ENCODE peak calls at places on chromosomes 2 and 18, in four cellular contexts. T is M059J, Q is GM20000, C is MCF 10A. P is an unnamed sample.

GRCh38 chr18:51417643-51418483 is 220.4 kb upstream of the MEX3C start:
- DNase-seq in T (no peak), Q (no peak), C (no peak), P (no peak)

GRCh38 chr2:80068068-80068467 is 236.5 kb downstream of the LRRTM1 start:
- DNase-seq in T (no peak), Q (no peak), C (no peak), P (no peak)

GRCh38 chr2:8851811-8852560 is 14.6 kb upstream of the KIDINS220 start:
- DNase-seq in T (no peak), Q (no peak), C (peak; percentile 9), P (peak; percentile 20)

GRCh38 chr2:3282056-3282998 is 95.3 kb downstream of the EIPR1 start:
- DNase-seq in T (peak; percentile 95), Q (no peak), C (no peak), P (peak; percentile 57)

GRCh38 chr2:219713110-219713509 is 85.7 kb downstream of the SLC4A3 start:
- DNase-seq in T (peak; percentile 33), Q (no peak), C (peak; percentile 53), P (peak; percentile 44)

GRCh38 chr2:71064110-71064611 is 4.3 kb upstream of the NAGK start:
- DNase-seq in T (no peak), Q (peak; percentile 53), C (no peak), P (peak; percentile 89)

GRCh38 chr2:11343626-11344341 is 652 bp downstream of the ROCK2 start:
- DNase-seq in T (peak; percentile 65), Q (peak; percentile 67), C (peak; percentile 44), P (peak; percentile 23)

GRCh38 chr18:76380791-76381405 is 114.1 kb downstream of the ZNF516 start:
- DNase-seq in T (no peak), Q (no peak), C (no peak), P (no peak)

GRCh38 chr2:25255745-25256485 is 85.8 kb downstream of the DNMT3A start:
- DNase-seq in T (no peak), Q (no peak), C (no peak), P (no peak)

GRCh38 chr2:111029135-111029927 is 91.4 kb upstream of the BCL2L11 start:
- DNase-seq in T (peak; percentile 10), Q (no peak), C (peak; percentile 26), P (no peak)

GRCh38 chr2:28280576-28280975 is 112.1 kb upstream of the FOSL2 start:
- DNase-seq in T (no peak), Q (no peak), C (no peak), P (no peak)

GRCh38 chr2:237482485-237482884 is 4.6 kb upstream of the MLPH start:
- DNase-seq in T (no peak), Q (no peak), C (peak; percentile 34), P (peak; percentile 59)

GRCh38 chr2:170073288-170073687 is 104.7 kb upstream of the MYO3B start:
- DNase-seq in T (peak; percentile 52), Q (no peak), C (peak; percentile 62), P (peak; percentile 52)

GRCh38 chr2:39243469-39244123 is at the start of gene CDKL4:
- DNase-seq in T (no peak), Q (peak; percentile 42), C (no peak), P (no peak)

GRCh38 chr2:236449167-236449586 is 120.4 kb upstream of the ACKR3 start:
- DNase-seq in T (no peak), Q (no peak), C (peak; percentile 38), P (peak; percentile 37)

GRCh38 chr2:172012688-172013358 is 13.1 kb downstream of the METAP1D start:
- DNase-seq in T (peak; percentile 78), Q (no peak), C (no peak), P (no peak)

GRCh38 chr18:45291616-45292612 is 323.4 kb upstream of the SLC14A2 start:
- DNase-seq in T (peak; percentile 85), Q (no peak), C (peak; percentile 57), P (peak; percentile 18)

GRCh38 chr2:70992945-70993688 is 1.6 kb downstream of the TEX261 start:
- DNase-seq in T (no peak), Q (no peak), C (no peak), P (no peak)

GRCh38 chr2:215793747-215794595 is 219.4 kb downstream of the MREG start:
- DNase-seq in T (peak; percentile 97), Q (no peak), C (peak; percentile 93), P (peak; percentile 97)

GRCh38 chr2:171225302-171225980 is 64.7 kb upstream of the TLK1 start:
- DNase-seq in T (peak; percentile 94), Q (no peak), C (peak; percentile 76), P (peak; percentile 98)

GRCh38 chr2:234495076-234495800 is 1.6 kb downstream of the ARL4C start:
- DNase-seq in T (peak; percentile 23), Q (no peak), C (no peak), P (no peak)

GRCh38 chr2:240933966-240934700 is 28.0 kb downstream of the CROCC2 start:
- DNase-seq in T (no peak), Q (no peak), C (no peak), P (no peak)

GRCh38 chr18:73462092-73462491 is 594.3 kb upstream of the NETO1 start:
- DNase-seq in T (peak; percentile 74), Q (no peak), C (peak; percentile 50), P (peak; percentile 17)

GRCh38 chr2:16581241-16581640 is 84.4 kb downstream of the CYRIA start:
- DNase-seq in T (no peak), Q (no peak), C (no peak), P (no peak)

GRCh38 chr2:190659553-190659952 is 10.7 kb downstream of the NAB1 start:
- DNase-seq in T (no peak), Q (no peak), C (no peak), P (no peak)

GRCh38 chr2:23286765-23287155 is 98.2 kb upstream of the KLHL29 start:
- DNase-seq in T (peak; percentile 7), Q (no peak), C (peak; percentile 61), P (peak; percentile 21)

GRCh38 chr2:53600835-53601234 is 166.8 kb upstream of the CHAC2 start:
- DNase-seq in T (peak; percentile 71), Q (no peak), C (peak; percentile 41), P (peak; percentile 23)

GRCh38 chr2:10204326-10205200 is 82.0 kb downstream of the RRM2 start:
- DNase-seq in T (no peak), Q (no peak), C (no peak), P (no peak)

GRCh38 chr2:80053522-80054338 is 250.8 kb downstream of the LRRTM1 start:
- DNase-seq in T (no peak), Q (no peak), C (no peak), P (no peak)

P was measured in bronchial epithelial cell.